ENCODE peak calls at places on chromosome 14, in ten cellular contexts. One of them, this sample, is unnamed. For H3K36me3, the result is how much of the 10 kb centered on the place peaks cover.

GRCh38 chr14:88981948-88982347 is 157.5 kb downstream of the TTC8 start:
- DNase-seq in HCT116: no peak
- DNase-seq in psoas muscle: no peak
- DNase-seq in pancreas: no peak
- DNase-seq in kidney: no peak
- DNase-seq in Panc1: no peak
- DNase-seq in upper lobe of left lung: no peak
- DNase-seq in adrenal gland: no peak
- DNase-seq in Peyer's patch: no peak
- DNase-seq in tibial nerve: no peak
- DNase-seq in this sample: no peak

GRCh38 chr14:66070542-66071319 is 415.4 kb upstream of the CCDC196 start:
- DNase-seq in kidney: no peak
- DNase-seq in adrenal gland: peak
- DNase-seq in HCT116: peak
- DNase-seq in psoas muscle: no peak
- DNase-seq in Peyer's patch: peak
- DNase-seq in Panc1: peak
- DNase-seq in pancreas: peak
- DNase-seq in tibial nerve: peak
- DNase-seq in upper lobe of left lung: no peak
- DNase-seq in this sample: no peak

GRCh38 chr14:104293851-104294627 is 155.7 kb downstream of the KIF26A start:
- DNase-seq in pancreas: no peak
- DNase-seq in Panc1: no peak
- DNase-seq in kidney: peak
- DNase-seq in Peyer's patch: peak
- DNase-seq in upper lobe of left lung: peak
- DNase-seq in adrenal gland: peak
- DNase-seq in tibial nerve: no peak
- DNase-seq in psoas muscle: peak
- DNase-seq in HCT116: no peak
- DNase-seq in this sample: no peak

GRCh38 chr14:75399819-75400678 is 27.8 kb upstream of the JDP2 start:
- DNase-seq in psoas muscle: peak
- DNase-seq in HCT116: no peak
- DNase-seq in Panc1: no peak
- DNase-seq in tibial nerve: peak
- DNase-seq in pancreas: peak
- DNase-seq in Peyer's patch: peak
- DNase-seq in kidney: peak
- DNase-seq in adrenal gland: peak
- DNase-seq in upper lobe of left lung: no peak
- DNase-seq in this sample: peak

GRCh38 chr14:53209370-53209769 is 56.2 kb upstream of the DDHD1 start:
- DNase-seq in HCT116: no peak
- DNase-seq in upper lobe of left lung: no peak
- DNase-seq in tibial nerve: no peak
- DNase-seq in Peyer's patch: no peak
- DNase-seq in Panc1: no peak
- DNase-seq in kidney: no peak
- DNase-seq in pancreas: no peak
- DNase-seq in psoas muscle: no peak
- DNase-seq in adrenal gland: peak
- DNase-seq in this sample: no peak

GRCh38 chr14:91254456-91254855 is 10.0 kb upstream of the GPR68 start:
- DNase-seq in adrenal gland: no peak
- DNase-seq in kidney: no peak
- DNase-seq in upper lobe of left lung: no peak
- DNase-seq in Peyer's patch: peak
- DNase-seq in Panc1: no peak
- DNase-seq in pancreas: no peak
- DNase-seq in tibial nerve: no peak
- DNase-seq in psoas muscle: no peak
- DNase-seq in HCT116: no peak
- DNase-seq in this sample: no peak

GRCh38 chr14:84403585-84403984 is 1126.4 kb upstream of the FLRT2 start:
- DNase-seq in upper lobe of left lung: no peak
- DNase-seq in Panc1: no peak
- DNase-seq in pancreas: no peak
- DNase-seq in kidney: no peak
- DNase-seq in psoas muscle: no peak
- DNase-seq in adrenal gland: no peak
- DNase-seq in tibial nerve: no peak
- DNase-seq in Peyer's patch: no peak
- DNase-seq in HCT116: no peak
- DNase-seq in this sample: no peak

GRCh38 chr14:79947440-79947839 is 263.9 kb downstream of the DIO2 start:
- DNase-seq in upper lobe of left lung: no peak
- DNase-seq in psoas muscle: no peak
- DNase-seq in kidney: no peak
- DNase-seq in adrenal gland: no peak
- DNase-seq in tibial nerve: no peak
- DNase-seq in pancreas: no peak
- DNase-seq in Panc1: no peak
- DNase-seq in HCT116: no peak
- DNase-seq in Peyer's patch: no peak
- DNase-seq in this sample: no peak

GRCh38 chr14:74414380-74414779 is 11.6 kb downstream of the SYNDIG1L start:
- DNase-seq in adrenal gland: no peak
- DNase-seq in psoas muscle: no peak
- DNase-seq in Panc1: no peak
- DNase-seq in Peyer's patch: no peak
- DNase-seq in kidney: peak
- DNase-seq in HCT116: no peak
- DNase-seq in pancreas: no peak
- DNase-seq in tibial nerve: no peak
- DNase-seq in upper lobe of left lung: no peak
- DNase-seq in this sample: no peak

GRCh38 chr14:77319416-77319815 is 1.3 kb downstream of the POMT2 start:
- DNase-seq in psoas muscle: no peak
- DNase-seq in adrenal gland: no peak
- DNase-seq in Peyer's patch: no peak
- DNase-seq in tibial nerve: no peak
- DNase-seq in kidney: no peak
- DNase-seq in Panc1: no peak
- DNase-seq in upper lobe of left lung: no peak
- DNase-seq in HCT116: no peak
- DNase-seq in pancreas: no peak
- DNase-seq in this sample: no peak

DNA sequence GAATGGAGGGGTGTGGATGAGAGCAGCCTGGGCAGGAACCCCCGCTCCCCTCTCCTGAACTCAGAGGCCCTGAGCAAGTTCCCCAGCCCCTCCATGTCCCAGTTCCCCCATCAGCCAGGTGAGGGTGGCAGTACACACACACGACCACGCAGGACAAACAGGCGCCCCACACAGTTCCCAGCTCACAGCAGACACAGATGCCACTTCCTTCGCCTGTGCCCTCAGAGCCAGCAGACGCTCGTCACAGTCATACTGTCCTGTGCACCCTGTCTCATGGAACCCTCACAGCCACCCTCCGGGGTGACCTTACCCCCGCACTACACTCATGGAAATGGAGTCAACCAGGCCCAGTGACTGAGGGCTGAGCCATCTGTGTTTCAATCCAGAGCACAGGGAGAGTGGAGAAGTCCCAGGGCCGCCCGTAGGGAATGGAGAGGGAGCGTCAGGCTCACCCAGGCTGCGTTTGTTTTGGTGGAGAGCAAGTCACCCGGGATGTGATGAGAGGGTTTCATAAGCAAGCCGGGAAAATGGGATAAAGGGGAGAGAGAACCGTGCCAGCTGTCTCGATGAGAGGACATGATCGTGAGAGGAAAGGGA is 47.5 kb upstream of the DYNC1H1 start:
- DNase-seq in psoas muscle: no peak
- DNase-seq in adrenal gland: no peak
- DNase-seq in HCT116: no peak
- DNase-seq in pancreas: no peak
- DNase-seq in upper lobe of left lung: no peak
- DNase-seq in kidney: no peak
- DNase-seq in Panc1: no peak
- DNase-seq in tibial nerve: no peak
- DNase-seq in Peyer's patch: no peak
- DNase-seq in this sample: no peak
- H3K36me3 ChIP-seq in psoas muscle: half or more
- H3K36me3 ChIP-seq in adrenal gland: under half
- H3K36me3 ChIP-seq in HCT116: under half
- H3K36me3 ChIP-seq in pancreas: under half
- H3K36me3 ChIP-seq in upper lobe of left lung: half or more
- H3K36me3 ChIP-seq in kidney: under half
- H3K36me3 ChIP-seq in Panc1: under half
- H3K36me3 ChIP-seq in tibial nerve: under half
- H3K36me3 ChIP-seq in Peyer's patch: under half
- H3K36me3 ChIP-seq in this sample: half or more

DNA sequence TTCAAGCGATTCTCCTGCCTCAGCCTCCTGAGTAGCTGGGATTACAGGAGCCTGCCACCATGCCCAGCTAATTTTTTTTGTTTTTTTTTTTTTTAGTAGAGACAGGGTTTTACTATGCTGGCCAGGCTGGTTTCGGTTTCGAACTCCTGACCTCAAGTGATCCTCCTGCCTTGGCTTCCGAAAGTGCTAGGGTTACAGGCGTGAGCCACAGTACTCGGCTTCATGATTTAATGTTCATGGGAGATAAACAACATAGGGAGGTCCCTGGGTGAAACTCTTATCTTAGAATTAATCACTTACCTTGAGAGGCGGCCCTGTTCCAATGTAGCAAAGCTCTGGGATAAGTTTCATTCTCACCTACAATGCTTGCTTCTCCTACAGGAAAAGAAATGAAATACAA is 48.3 kb downstream of the SEL1L start:
- DNase-seq in pancreas: no peak
- DNase-seq in tibial nerve: no peak
- DNase-seq in Panc1: no peak
- DNase-seq in adrenal gland: peak
- DNase-seq in Peyer's patch: peak
- DNase-seq in psoas muscle: no peak
- DNase-seq in upper lobe of left lung: no peak
- DNase-seq in HCT116: no peak
- DNase-seq in kidney: no peak
- DNase-seq in this sample: no peak
- H3K27ac ChIP-seq in pancreas: no peak
- H3K27ac ChIP-seq in tibial nerve: no peak
- H3K27ac ChIP-seq in Panc1: no peak
- H3K27ac ChIP-seq in adrenal gland: peak
- H3K27ac ChIP-seq in Peyer's patch: no peak
- H3K27ac ChIP-seq in psoas muscle: no peak
- H3K27ac ChIP-seq in upper lobe of left lung: no peak
- H3K27ac ChIP-seq in HCT116: no peak
- H3K27ac ChIP-seq in kidney: no peak
- H3K27ac ChIP-seq in this sample: no peak

DNA sequence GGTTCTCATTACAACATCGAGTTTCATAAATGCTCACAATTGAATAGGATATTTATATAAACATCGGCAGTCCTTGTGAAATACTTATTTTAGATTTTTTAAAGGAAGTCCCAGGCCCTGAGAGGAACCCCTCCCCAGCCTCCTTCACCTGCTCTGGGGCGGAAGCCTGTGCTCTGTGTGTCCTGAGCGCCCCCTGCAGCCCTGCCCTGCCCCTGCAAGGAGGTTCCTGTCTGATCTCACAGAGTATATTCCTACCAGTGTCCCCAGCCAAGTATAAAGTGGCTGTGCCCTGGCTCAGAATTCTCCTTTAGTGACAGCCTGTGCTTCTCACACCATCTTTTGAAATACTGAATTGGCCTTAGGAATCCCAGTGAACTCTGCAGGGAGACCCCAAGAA is 659.5 kb downstream of the TMEM121 start:
- DNase-seq in psoas muscle: no peak
- DNase-seq in kidney: no peak
- DNase-seq in upper lobe of left lung: peak
- DNase-seq in Panc1: no peak
- DNase-seq in pancreas: no peak
- DNase-seq in adrenal gland: peak
- DNase-seq in HCT116: no peak
- DNase-seq in Peyer's patch: peak
- DNase-seq in tibial nerve: no peak
- DNase-seq in this sample: no peak
- TF ChIP-seq CTCF in psoas muscle: no peak
- TF ChIP-seq CTCF in kidney: no peak
- TF ChIP-seq CTCF in upper lobe of left lung: peak
- TF ChIP-seq CTCF in Panc1: peak
- TF ChIP-seq CTCF in pancreas: no peak
- TF ChIP-seq CTCF in adrenal gland: no peak
- TF ChIP-seq CTCF in HCT116: no peak
- TF ChIP-seq CTCF in Peyer's patch: no peak
- TF ChIP-seq CTCF in tibial nerve: no peak
- TF ChIP-seq CTCF in this sample: no peak

GRCh38 chr14:73105050-73105449 is 31.3 kb upstream of the PSEN1 start:
- DNase-seq in pancreas: no peak
- DNase-seq in Peyer's patch: no peak
- DNase-seq in tibial nerve: no peak
- DNase-seq in kidney: no peak
- DNase-seq in HCT116: no peak
- DNase-seq in psoas muscle: no peak
- DNase-seq in upper lobe of left lung: no peak
- DNase-seq in adrenal gland: no peak
- DNase-seq in Panc1: no peak
- DNase-seq in this sample: no peak

GRCh38 chr14:73102806-73103497 is 33.4 kb upstream of the PSEN1 start:
- DNase-seq in HCT116: no peak
- DNase-seq in psoas muscle: no peak
- DNase-seq in pancreas: no peak
- DNase-seq in Panc1: no peak
- DNase-seq in Peyer's patch: no peak
- DNase-seq in upper lobe of left lung: no peak
- DNase-seq in adrenal gland: no peak
- DNase-seq in kidney: no peak
- DNase-seq in tibial nerve: no peak
- DNase-seq in this sample: no peak

GRCh38 chr14:73100334-73100733 is 36.0 kb upstream of the PSEN1 start:
- DNase-seq in psoas muscle: no peak
- DNase-seq in kidney: no peak
- DNase-seq in adrenal gland: no peak
- DNase-seq in Peyer's patch: no peak
- DNase-seq in Panc1: no peak
- DNase-seq in upper lobe of left lung: no peak
- DNase-seq in tibial nerve: no peak
- DNase-seq in HCT116: no peak
- DNase-seq in pancreas: no peak
- DNase-seq in this sample: no peak

DNA sequence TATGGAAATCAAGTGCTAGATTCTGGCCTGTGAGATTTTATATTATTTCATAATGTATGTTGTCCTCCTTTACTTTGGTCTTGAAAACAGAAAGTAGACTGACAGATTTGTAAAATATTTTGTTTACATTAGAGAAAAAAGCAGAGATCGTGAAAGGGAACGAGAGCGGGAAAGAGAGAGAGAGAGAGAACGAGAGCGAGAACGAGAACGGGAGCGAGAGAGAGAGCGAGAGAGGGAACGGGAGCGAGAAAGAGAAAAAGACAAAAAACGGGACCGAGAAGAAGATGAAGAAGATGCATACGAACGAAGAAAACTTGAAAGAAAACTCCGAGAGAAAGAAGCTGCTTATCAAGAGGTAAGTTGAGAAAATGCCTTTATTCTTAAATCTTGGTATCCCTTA is 30.6 kb upstream of the PSEN1 start:
- DNase-seq in pancreas: no peak
- DNase-seq in HCT116: no peak
- DNase-seq in kidney: no peak
- DNase-seq in psoas muscle: no peak
- DNase-seq in tibial nerve: no peak
- DNase-seq in Peyer's patch: no peak
- DNase-seq in adrenal gland: no peak
- DNase-seq in Panc1: no peak
- DNase-seq in upper lobe of left lung: no peak
- DNase-seq in this sample: no peak
- H3K36me3 ChIP-seq in pancreas: under half
- H3K36me3 ChIP-seq in HCT116: half or more
- H3K36me3 ChIP-seq in kidney: under half
- H3K36me3 ChIP-seq in psoas muscle: half or more
- H3K36me3 ChIP-seq in tibial nerve: under half
- H3K36me3 ChIP-seq in Peyer's patch: under half
- H3K36me3 ChIP-seq in adrenal gland: under half
- H3K36me3 ChIP-seq in Panc1: under half
- H3K36me3 ChIP-seq in upper lobe of left lung: half or more
- H3K36me3 ChIP-seq in this sample: half or more

This sample was measured in esophagus squamous epithelium.